ENCODE peak calls at places on chromosome 7, in five cellular contexts. M is RWPE1, F is prostate gland, O is tibial artery, G is neural progenitor cell. P is an unnamed sample.

GRCh38 chr7:100764841-100765240 is 31.4 kb downstream of the ZAN start:
- DNase-seq in M (no peak), G (no peak), F (no peak), O (no peak), P (no peak)

GRCh38 chr7:100407285-100408180 is 21.0 kb downstream of the ZCWPW1 start:
- DNase-seq in M (peak; percentile 78), F (peak; percentile 44), O (no peak), G (peak; percentile 73), P (peak; percentile 12)

GRCh38 chr7:8255680-8256656 is 6.0 kb downstream of the ICA1 start:
- DNase-seq in F (no peak), G (no peak), M (no peak), O (no peak), P (no peak)

GRCh38 chr7:28573751-28574295 is 161.5 kb downstream of the CREB5 start:
- DNase-seq in M (no peak), G (no peak), O (no peak), F (peak; percentile 48), P (no peak)

GRCh38 chr7:112572669-112573301 is 92.0 kb downstream of the LSMEM1 start:
- DNase-seq in G (no peak), F (peak; percentile 93), O (no peak), M (no peak), P (peak; percentile 40)

GRCh38 chr7:2158331-2159175 is 74.2 kb downstream of the MAD1L1 start:
- DNase-seq in M (no peak), O (peak; percentile 53), G (no peak), F (no peak), P (no peak)

GRCh38 chr7:159201722-159202330 is 57.2 kb upstream of the VIPR2 start:
- DNase-seq in G (no peak), F (no peak), M (no peak), O (no peak), P (no peak)

GRCh38 chr7:136845899-136846465 is 22.5 kb upstream of the CHRM2 start:
- DNase-seq in F (no peak), O (no peak), G (no peak), M (no peak), P (no peak)

GRCh38 chr7:151426486-151426905 is 13.4 kb downstream of the CRYGN start:
- DNase-seq in O (peak; percentile 94), M (peak; percentile 64), F (peak; percentile 41), G (no peak), P (no peak)

GRCh38 chr7:69610675-69611037 is 12.4 kb downstream of the AUTS2 start:
- DNase-seq in O (no peak), F (no peak), G (no peak), M (no peak), P (no peak)

GRCh38 chr7:98903246-98903645 is 24.9 kb downstream of the TRRAP start:
- DNase-seq in F (no peak), M (no peak), O (no peak), G (no peak), P (no peak)

GRCh38 chr7:138784692-138785091 is 13.1 kb upstream of the TMEM213 start:
- DNase-seq in F (no peak), O (no peak), M (no peak), G (no peak), P (no peak)

GRCh38 chr7:156523447-156524048 is 117.0 kb upstream of the RNF32 start:
- DNase-seq in G (no peak), M (no peak), O (no peak), F (no peak), P (no peak)

GRCh38 chr7:137296551-137296950 is 47.0 kb downstream of the PTN start:
- DNase-seq in G (no peak), F (no peak), M (no peak), O (no peak), P (no peak)

GRCh38 chr7:146129296-146129695 is 12.7 kb downstream of the CNTNAP2 start:
- DNase-seq in F (no peak), M (no peak), G (peak; percentile 30), O (no peak), P (no peak)

GRCh38 chr7:93964262-93964661 is 39.9 kb downstream of the BET1 start:
- DNase-seq in G (no peak), O (no peak), F (no peak), M (no peak), P (no peak)

GRCh38 chr7:129368389-129368986 is 65.7 kb upstream of the STRIP2 start:
- DNase-seq in G (no peak), F (no peak), O (no peak), M (no peak), P (no peak)

GRCh38 chr7:82105463-82105862 is 335.6 kb upstream of the HGF start:
- DNase-seq in G (no peak), M (peak; percentile 20), O (no peak), F (no peak), P (peak; percentile 14)

GRCh38 chr7:158710651-158711102 is 6.1 kb upstream of the NCAPG2 start:
- DNase-seq in F (no peak), G (no peak), O (no peak), M (no peak), P (peak; percentile 36)

GRCh38 chr7:47580175-47580701 is 1.7 kb downstream of the TNS3 start:
- DNase-seq in F (no peak), O (no peak), G (peak; percentile 15), M (no peak), P (no peak)

GRCh38 chr7:149060161-149060560 is 30.4 kb downstream of the ZNF786 start:
- DNase-seq in G (no peak), M (no peak), F (no peak), O (no peak), P (no peak)

GRCh38 chr7:117229350-117229749 is 93.5 kb downstream of the WNT2 start:
- DNase-seq in M (no peak), O (no peak), G (no peak), F (no peak), P (no peak)

GRCh38 chr7:117227091-117227490 is 95.8 kb downstream of the WNT2 start:
- DNase-seq in F (no peak), M (no peak), O (no peak), G (no peak), P (no peak)

GRCh38 chr7:117225536-117225935 is 97.3 kb downstream of the WNT2 start:
- DNase-seq in O (no peak), G (no peak), M (no peak), F (no peak), P (no peak)

GRCh38 chr7:117230276-117231046 is 92.4 kb downstream of the WNT2 start:
- DNase-seq in M (no peak), G (no peak), O (no peak), F (no peak), P (no peak)

DNA sequence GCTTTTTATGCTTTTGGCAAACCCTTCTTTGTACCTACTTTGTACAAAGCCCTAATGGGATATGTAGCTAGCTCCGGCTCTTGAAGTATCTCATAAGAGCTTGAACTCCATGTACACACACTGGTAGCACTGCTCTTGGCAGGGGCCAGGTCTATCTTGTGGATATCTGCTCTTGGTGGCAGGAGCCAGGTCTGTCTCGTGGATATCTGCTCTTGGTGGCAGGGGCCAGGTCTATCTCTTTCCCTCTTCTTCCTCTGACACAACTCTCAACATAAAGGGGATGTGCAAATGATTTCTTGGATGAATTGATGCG is 91.9 kb downstream of the WNT2 start:
- DNase-seq in M (no peak), G (no peak), F (no peak), O (no peak), P (no peak)
- H3K27ac ChIP-seq in M (no peak overlapping the region), G (no peak overlapping the region), F (no peak overlapping the region), O (no peak overlapping the region), P (no peak overlapping the region)

DNA sequence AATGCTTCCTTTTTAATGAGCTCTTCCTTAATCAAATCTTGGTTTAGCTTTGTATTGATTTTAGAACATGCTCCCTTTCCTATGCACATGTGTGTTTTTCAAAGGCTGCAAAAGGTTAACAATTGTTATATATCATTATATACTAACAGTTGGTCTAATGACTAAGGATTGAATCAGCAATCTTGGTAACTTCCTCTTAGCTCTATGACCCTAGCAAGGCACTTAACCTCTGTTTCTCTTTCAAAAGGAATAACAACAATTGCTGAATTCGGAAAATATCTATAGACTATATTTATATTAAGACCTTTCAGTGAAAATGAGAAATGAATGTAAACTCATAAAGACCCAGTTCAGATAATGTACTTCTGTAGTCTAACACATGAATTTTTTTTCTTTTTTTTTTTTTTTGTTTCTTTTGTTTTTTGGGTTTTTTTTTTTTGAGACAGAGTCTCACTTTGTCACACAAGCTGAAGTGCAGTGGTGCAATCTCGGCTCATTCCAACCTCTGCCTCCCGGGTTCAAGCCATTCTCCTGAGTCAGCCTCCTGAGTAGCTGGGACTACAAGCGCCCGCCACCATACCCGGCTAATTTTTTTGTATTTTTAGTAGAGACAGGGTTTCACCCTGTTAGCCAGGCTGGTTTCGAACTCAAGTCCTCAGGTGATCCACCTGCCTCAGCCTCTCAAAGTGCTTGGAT is 48.8 kb downstream of the HOXA1 start:
- DNase-seq in O (no peak), M (peak; percentile 81), F (no peak), G (no peak), P (peak; percentile 18)
- H3K27ac ChIP-seq in O (no peak overlapping the region), M (peak overlapping the region; percentile 79), F (no peak overlapping the region), G (no peak overlapping the region), P (peak overlapping the region; percentile 87)

GRCh38 chr7:23524473-23524872 is 7.3 kb downstream of the TRA2A start:
- DNase-seq in M (no peak), O (no peak), F (no peak), G (no peak), P (no peak)
- H3K27ac ChIP-seq in M (peak overlapping the region; percentile 26), O (no peak overlapping the region), F (no peak overlapping the region), G (no peak overlapping the region), P (no peak overlapping the region)

GRCh38 chr7:9869566-9869965 is 1104.1 kb upstream of the PHF14 start:
- DNase-seq in G (no peak), O (no peak), M (no peak), F (no peak), P (no peak)
- H3K27ac ChIP-seq in G (no peak overlapping the region), O (no peak overlapping the region), M (no peak overlapping the region), F (no peak overlapping the region), P (no peak overlapping the region)

DNA sequence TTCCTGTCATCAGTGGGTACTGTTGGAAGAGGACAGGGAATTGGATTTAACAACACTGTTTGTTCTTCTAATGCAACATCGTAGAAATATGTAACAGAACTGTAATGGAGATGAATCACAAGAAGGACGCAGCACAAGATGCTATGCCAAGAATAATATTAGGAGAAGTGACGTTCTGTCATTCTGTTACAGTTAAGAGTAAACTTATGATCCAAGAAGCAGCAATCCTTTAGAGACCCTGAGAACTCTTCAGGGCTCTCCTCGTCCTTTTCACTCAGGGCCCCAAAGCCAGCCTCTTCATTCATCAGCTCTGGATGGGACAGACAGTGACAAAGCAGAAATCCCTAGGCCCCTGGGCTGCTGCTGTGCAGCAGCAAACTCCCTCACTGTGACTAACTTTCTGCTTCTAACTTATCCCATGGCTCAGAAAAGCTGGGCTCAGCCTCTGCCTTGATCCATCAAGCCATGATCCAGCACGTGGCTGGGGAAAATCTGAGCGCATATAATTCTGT is 8.7 kb upstream of the IL6 start:
- DNase-seq in O (no peak), G (peak; percentile 46), F (no peak), M (peak; percentile 72), P (peak; percentile 50)
- H3K27ac ChIP-seq in O (peak overlapping the region; percentile 54), G (no peak overlapping the region), F (no peak overlapping the region), M (peak overlapping the region; percentile 74), P (peak overlapping the region; percentile 71)

GRCh38 chr7:772005-772294 is 44.9 kb upstream of the PRKAR1B start:
- DNase-seq in F (no peak), G (no peak), M (no peak), O (no peak), P (no peak)
- H3K27ac ChIP-seq in F (peak overlapping the region; percentile 60), G (no peak overlapping the region), M (peak overlapping the region; percentile 75), O (peak overlapping the region; percentile 69), P (no peak overlapping the region)

GRCh38 chr7:120725376-120726039 is 132.4 kb downstream of the TSPAN12 start:
- DNase-seq in G (peak; percentile 72), O (no peak), M (peak; percentile 4), F (no peak), P (no peak)
- H3K27ac ChIP-seq in G (no peak overlapping the region), O (no peak overlapping the region), M (no peak overlapping the region), F (no peak overlapping the region), P (no peak overlapping the region)

P was measured in epithelial cell of prostate.